ENCODE peak calls at places on chromosomes 2 and 18, in four cellular contexts. C is heart right ventricle, J is Panc1, B is lung. P is an unnamed sample.

GRCh38 chr2:158095269-158095668 is 6.4 kb upstream of the UPP2 start:
- ATAC-seq in C (no peak), B (no peak), J (no peak), P (no peak)

GRCh38 chr2:53173698-53174455 is 593.7 kb upstream of the CHAC2 start:
- ATAC-seq in J (no peak), B (no peak), C (peak; percentile 33), P (no peak)

GRCh38 chr2:97355887-97356286 is 233.8 kb downstream of the ANKRD36B start:
- ATAC-seq in B (no peak), J (no peak), C (no peak), P (no peak)

GRCh38 chr18:61587865-61588264 is 254.6 kb downstream of the CDH20 start:
- ATAC-seq in C (no peak), B (no peak), J (no peak), P (no peak)

GRCh38 chr2:190864375-190864774 is 16.2 kb upstream of the GLS start:
- ATAC-seq in J (no peak), C (no peak), B (no peak), P (no peak)

GRCh38 chr2:65565681-65566080 is 133.3 kb upstream of the SPRED2 start:
- ATAC-seq in J (no peak), C (no peak), B (no peak), P (no peak)

GRCh38 chr2:208906330-208906729 is 499.7 kb downstream of the PTH2R start:
- ATAC-seq in B (no peak), J (no peak), C (no peak), P (no peak)

GRCh38 chr2:31998731-31999383 is 12.0 kb downstream of the MEMO1 start:
- ATAC-seq in B (no peak), C (no peak), J (no peak), P (no peak)

GRCh38 chr2:130390460-130391057 is 34.7 kb downstream of the PTPN18 start:
- ATAC-seq in B (no peak), C (peak; percentile 43), J (peak; percentile 20), P (peak; percentile 11)

GRCh38 chr2:96917008-96917575 is 47.2 kb upstream of the SEMA4C start:
- ATAC-seq in B (no peak), J (no peak), C (peak; percentile 26), P (no peak)

GRCh38 chr18:68714356-68714706 is 577 bp downstream of the TMX3 start:
- ATAC-seq in B (no peak), J (peak; percentile 10), C (no peak), P (peak; percentile 7)

GRCh38 chr18:65924878-65925277 is 174.1 kb downstream of the CDH7 start:
- ATAC-seq in C (no peak), B (no peak), J (no peak), P (no peak)

GRCh38 chr2:161245237-161245505 is 63.1 kb upstream of the PSMD14 start:
- ATAC-seq in J (no peak), B (no peak), C (no peak), P (no peak)

GRCh38 chr2:142952018-142952417 is 74.6 kb downstream of the KYNU start:
- ATAC-seq in C (no peak), B (no peak), J (no peak), P (no peak)

GRCh38 chr2:46187112-46187618 is 110.0 kb upstream of the EPAS1 start:
- ATAC-seq in C (peak; percentile 61), B (peak; percentile 28), J (peak; percentile 42), P (peak; percentile 66)

GRCh38 chr2:68901199-68901515 is 30.0 kb upstream of the BMP10 start:
- ATAC-seq in C (no peak), J (no peak), B (no peak), P (no peak)

GRCh38 chr2:54605836-54606235 is 117.6 kb upstream of the EML6 start:
- ATAC-seq in J (no peak), C (no peak), B (no peak), P (no peak)

GRCh38 chr18:67408240-67408639 is 108.3 kb downstream of the DSEL start:
- ATAC-seq in C (no peak), J (no peak), B (no peak), P (no peak)

GRCh38 chr2:24065341-24065740 is 10.8 kb downstream of the SF3B6 start:
- ATAC-seq in B (no peak), C (no peak), J (no peak), P (no peak)

GRCh38 chr2:26043109-26043508 is 9.2 kb downstream of the RAB10 start:
- ATAC-seq in B (no peak), J (no peak), C (no peak), P (no peak)

GRCh38 chr2:36839976-36840617 is 126.2 kb downstream of the STRN start:
- ATAC-seq in J (peak; percentile 17), C (no peak), B (no peak), P (no peak)

GRCh38 chr2:220871909-220872308 is 700.2 kb downstream of the EPHA4 start:
- ATAC-seq in B (no peak), J (no peak), C (no peak), P (no peak)

GRCh38 chr18:74546751-74547530 is 12.6 kb downstream of the CNDP1 start:
- ATAC-seq in B (peak; percentile 15), J (peak; percentile 57), C (peak; percentile 82), P (peak; percentile 63)

GRCh38 chr18:54147439-54147838 is 77.0 kb downstream of the MBD2 start:
- ATAC-seq in J (no peak), B (no peak), C (no peak), P (no peak)

GRCh38 chr2:105827351-105828096 is 82.8 kb downstream of the NCK2 start:
- ATAC-seq in B (no peak), C (no peak), J (no peak), P (no peak)

GRCh38 chr2:206572725-206573124 is 69.6 kb upstream of the FAM237A start:
- ATAC-seq in C (no peak), B (no peak), J (no peak), P (no peak)

GRCh38 chr18:51447351-51447896 is 249.9 kb upstream of the MEX3C start:
- ATAC-seq in C (peak; percentile 55), B (no peak), J (no peak), P (no peak)

GRCh38 chr2:183530333-183530901 is 406.2 kb downstream of the NUP35 start:
- ATAC-seq in J (no peak), C (no peak), B (no peak), P (no peak)

GRCh38 chr2:142865924-142866323 is 11.5 kb upstream of the KYNU start:
- ATAC-seq in J (no peak), C (peak; percentile 73), B (peak; percentile 67), P (no peak)

GRCh38 chr2:237453671-237454070 is 33.4 kb upstream of the MLPH start:
- ATAC-seq in C (no peak), J (no peak), B (no peak), P (no peak)

GRCh38 chr18:72674710-72675109 is 130.6 kb upstream of the CBLN2 start:
- ATAC-seq in B (no peak), J (no peak), C (no peak), P (no peak)

GRCh38 chr2:75035444-75036353 is 77.3 kb downstream of the POLE4 start:
- ATAC-seq in J (no peak), C (peak; percentile 50), B (no peak), P (no peak)

GRCh38 chr2:31268344-31268743 is 34.4 kb downstream of the EHD3 start:
- ATAC-seq in C (no peak), J (no peak), B (no peak), P (no peak)

GRCh38 chr2:126302043-126302442 is 353.9 kb upstream of the GYPC start:
- ATAC-seq in C (no peak), B (no peak), J (no peak), P (no peak)

GRCh38 chr2:46151582-46151981 is 145.6 kb upstream of the EPAS1 start:
- ATAC-seq in J (no peak), B (no peak), C (peak; percentile 18), P (no peak)

GRCh38 chr2:162490795-162491470 is 147.0 kb downstream of the GCA start:
- ATAC-seq in C (no peak), J (no peak), B (no peak), P (no peak)

GRCh38 chr2:21099281-21099907 is 24.4 kb upstream of the TDRD15 start:
- ATAC-seq in B (no peak), J (no peak), C (no peak), P (no peak)

DNA sequence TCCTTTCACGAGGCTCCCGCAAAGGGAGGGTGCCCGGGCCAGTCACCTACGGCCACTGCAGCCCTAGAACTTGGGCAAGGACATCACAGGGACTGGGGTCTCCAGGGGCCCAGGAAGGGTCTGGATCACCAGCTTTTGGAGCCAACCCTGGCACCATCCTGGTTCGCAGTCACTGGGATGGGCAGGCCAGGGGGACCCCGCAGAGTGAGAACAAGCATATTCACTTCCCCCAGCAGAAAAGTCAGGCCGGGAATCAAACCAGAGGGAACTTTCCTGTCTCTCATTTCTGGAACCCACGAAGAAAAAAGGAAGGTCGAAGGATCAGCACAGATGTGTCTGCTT is 15.4 kb downstream of the SMAD7 start:
- ATAC-seq in B (no peak), C (no peak), J (no peak), P (no peak)
- H3K4me1 ChIP-seq in B (peaks cover 54% of the 10 kb centered on the region), C (peaks cover 78% of the 10 kb centered on the region), J (peaks cover 92% of the 10 kb centered on the region), P (peaks cover 33% of the 10 kb centered on the region)

GRCh38 chr2:9013403-9013802 is 9.9 kb upstream of the MBOAT2 start:
- ATAC-seq in C (no peak), J (no peak), B (no peak), P (no peak)
- H3K4me3 ChIP-seq in C (no peak overlapping the region), J (no peak overlapping the region), B (no peak overlapping the region), P (no peak overlapping the region)

GRCh38 chr2:136210822-136211221 is 92.9 kb upstream of the CXCR4 start:
- ATAC-seq in J (no peak), C (no peak), B (no peak), P (no peak)
- H3K4me1 ChIP-seq in J (no peaks in the 10 kb centered on the region), C (no peaks in the 10 kb centered on the region), B (no peaks in the 10 kb centered on the region), P (no peaks in the 10 kb centered on the region)

GRCh38 chr2:85772841-85773491 is 19.2 kb downstream of the ATOH8 start:
- ATAC-seq in B (no peak), C (peak; percentile 37), J (no peak), P (no peak)
- H3K4me3 ChIP-seq in B (no peak overlapping the region), C (no peak overlapping the region), J (peak overlapping the region; percentile 19), P (peak overlapping the region; percentile 34)

GRCh38 chr18:78688249-78688648 is 291.4 kb upstream of the SALL3 start:
- ATAC-seq in B (no peak), J (peak; percentile 18), C (no peak), P (no peak)

GRCh38 chr18:78685250-78685979 is 294.2 kb upstream of the SALL3 start:
- ATAC-seq in C (no peak), J (peak; percentile 14), B (no peak), P (no peak)

GRCh38 chr18:78685980-78686530 is 293.6 kb upstream of the SALL3 start:
- ATAC-seq in C (no peak), B (no peak), J (no peak), P (no peak)

GRCh38 chr18:78687736-78688135 is 291.9 kb upstream of the SALL3 start:
- ATAC-seq in B (no peak), C (no peak), J (no peak), P (no peak)

DNA sequence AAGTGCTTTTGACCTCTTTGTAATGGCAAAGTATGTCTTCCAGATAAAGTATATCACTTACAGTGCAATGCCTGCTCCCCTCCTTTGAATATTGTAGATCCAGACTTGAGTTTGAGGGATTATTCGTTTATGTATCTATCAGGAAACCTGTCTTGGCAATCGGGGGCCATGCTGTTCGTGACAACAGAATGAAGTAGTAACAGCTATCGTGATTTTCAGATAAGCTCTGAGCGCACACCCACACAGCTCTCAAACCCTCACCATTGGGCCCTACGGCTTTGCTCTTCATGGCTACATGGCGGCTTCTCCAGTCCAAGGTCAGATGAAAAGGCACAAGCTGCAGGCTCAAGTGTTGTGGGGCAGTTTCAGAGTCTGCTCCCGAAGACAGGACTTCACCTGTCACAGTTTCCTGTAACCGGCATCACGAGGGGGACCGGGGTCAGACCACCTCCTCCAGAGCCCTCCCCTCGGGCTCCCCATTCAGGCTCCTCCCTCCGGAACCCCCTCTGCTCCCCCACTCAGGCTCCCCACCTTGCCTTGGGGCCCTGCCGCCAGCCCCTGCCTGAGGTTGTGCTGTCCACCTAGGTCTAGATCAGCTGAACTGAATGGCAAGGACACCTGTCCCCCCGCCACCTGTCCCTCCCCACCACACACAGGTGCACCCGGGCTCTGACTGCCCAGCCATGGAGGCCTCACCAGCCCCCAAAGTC is 292.5 kb upstream of the SALL3 start:
- ATAC-seq in B (no peak), C (no peak), J (no peak), P (no peak)
- H3K4me1 ChIP-seq in B (no peaks in the 10 kb centered on the region), C (no peaks in the 10 kb centered on the region), J (no peaks in the 10 kb centered on the region), P (no peaks in the 10 kb centered on the region)